ENCODE peak calls at places on chromosomes 6 and 20, in seven cellular contexts. J, P, M, L, S, K and D are unnamed samples.

GRCh38 chr6:54516331-54516730 is 208.1 kb downstream of the TINAG start:
- DNase-seq in S (no peak), J (no peak), L (no peak), M (no peak), P (no peak), K (no peak), D (no peak)

GRCh38 chr20:58981564-58982364 is 708 bp downstream of the NELFCD start:
- DNase-seq in M (no peak), P (no peak), K (no peak), J (no peak), S (peak; percentile 22), L (no peak), D (no peak)

GRCh38 chr20:62617711-62618483 is 24.4 kb upstream of the SLCO4A1 start:
- DNase-seq in P (no peak), K (peak; percentile 32), J (no peak), M (no peak), S (no peak), L (no peak), D (no peak)

GRCh38 chr6:150659046-150659763 is 59.5 kb downstream of the PLEKHG1 start:
- DNase-seq in M (no peak), P (no peak), K (no peak), J (no peak), L (no peak), S (no peak), D (no peak)

GRCh38 chr6:140571139-140571538 is 1196.7 kb upstream of the CITED2 start:
- DNase-seq in P (no peak), J (no peak), K (no peak), S (peak; percentile 32), L (no peak), M (no peak), D (no peak)

GRCh38 chr6:138307816-138308727 is 69.6 kb upstream of the SMIM28 start:
- DNase-seq in S (peak; percentile 56), M (peak; percentile 41), J (peak; percentile 53), P (peak; percentile 38), K (no peak), L (no peak), D (no peak)

GRCh38 chr6:87641065-87641692 is 51.2 kb downstream of the ORC3 start:
- DNase-seq in M (no peak), S (no peak), L (no peak), J (no peak), P (no peak), K (no peak), D (no peak)

GRCh38 chr6:125002090-125002741 is 40.0 kb downstream of the RNF217 start:
- DNase-seq in K (no peak), P (no peak), J (no peak), S (no peak), L (no peak), M (no peak), D (no peak)

GRCh38 chr6:83193747-83194582 is 808 bp downstream of the RWDD2A start:
- DNase-seq in K (no peak), P (no peak), L (peak; percentile 66), M (peak; percentile 60), J (peak; percentile 53), S (no peak), D (peak; percentile 61)

GRCh38 chr20:43323592-43323991 is 133.9 kb upstream of the PTPRT start:
- DNase-seq in M (no peak), L (no peak), P (no peak), K (no peak), S (no peak), J (no peak), D (no peak)

GRCh38 chr6:12047304-12047703 is 35.2 kb downstream of the HIVEP1 start:
- DNase-seq in K (no peak), M (no peak), P (no peak), S (no peak), J (no peak), L (no peak), D (no peak)

GRCh38 chr20:44761423-44761822 is 15.8 kb downstream of the KCNK15 start:
- DNase-seq in L (no peak), S (no peak), J (no peak), P (no peak), K (no peak), M (no peak), D (no peak)

GRCh38 chr6:147065786-147066185 is 138.4 kb upstream of the STXBP5 start:
- DNase-seq in L (no peak), K (no peak), M (no peak), S (no peak), J (no peak), P (no peak), D (peak; percentile 72)

GRCh38 chr6:71599366-71599765 is 287.0 kb upstream of the RIMS1 start:
- DNase-seq in L (no peak), J (no peak), S (no peak), M (no peak), K (no peak), P (no peak), D (no peak)

GRCh38 chr6:14110001-14110818 is 7.4 kb upstream of the CD83 start:
- DNase-seq in P (no peak), K (no peak), L (no peak), J (no peak), S (no peak), M (no peak), D (no peak)

GRCh38 chr6:84432616-84433015 is 205.2 kb upstream of the CEP162 start:
- DNase-seq in J (no peak), K (no peak), L (no peak), M (no peak), S (no peak), P (no peak), D (no peak)

GRCh38 chr6:14466278-14466677 is 348.7 kb downstream of the CD83 start:
- DNase-seq in L (no peak), P (no peak), K (no peak), S (no peak), J (no peak), M (no peak), D (no peak)

GRCh38 chr6:128333581-128334223 is 186.7 kb downstream of the PTPRK start:
- DNase-seq in J (no peak), M (no peak), P (no peak), K (no peak), S (no peak), L (no peak), D (no peak)

GRCh38 chr6:153312633-153313032 is 181.6 kb upstream of the RGS17 start:
- DNase-seq in L (no peak), M (peak; percentile 47), S (peak; percentile 1), K (peak; percentile 1), J (no peak), P (peak; percentile 4), D (peak; percentile 25)

GRCh38 chr6:12173670-12174069 is 116.5 kb upstream of the EDN1 start:
- DNase-seq in P (no peak), K (no peak), M (no peak), S (peak; percentile 5), L (no peak), J (no peak), D (no peak)

GRCh38 chr6:64815718-64816117 is 891.3 kb downstream of the EYS start:
- DNase-seq in M (no peak), S (no peak), P (no peak), K (no peak), L (no peak), J (no peak), D (no peak)

GRCh38 chr6:95866732-95867131 is 149.0 kb upstream of the FUT9 start:
- DNase-seq in K (no peak), S (no peak), P (no peak), J (no peak), M (peak; percentile 19), L (no peak), D (no peak)

GRCh38 chr6:168333039-168333438 is 13.5 kb upstream of the DACT2 start:
- DNase-seq in J (no peak), K (no peak), M (peak; percentile 53), L (no peak), S (no peak), P (no peak), D (no peak)